ENCODE peak calls at places on chromosomes 7 and 10, in four cellular contexts. One of them, this sample, is unnamed.

GRCh38 chr7:128934361-128935352 is 3.1 kb upstream of the IRF5 start:
- DNase-seq in GM12878: peak; percentile 66
- DNase-seq in HepG2: no peak
- DNase-seq in HCT116: no peak
- DNase-seq in this sample: no peak

GRCh38 chr7:112132123-112132694 is 74.0 kb downstream of the DOCK4 start:
- DNase-seq in HepG2: peak; percentile 69
- DNase-seq in GM12878: no peak
- DNase-seq in HCT116: no peak
- DNase-seq in this sample: no peak

GRCh38 chr7:80552304-80552703 is 40.4 kb upstream of the GNAT3 start:
- DNase-seq in HepG2: no peak
- DNase-seq in HCT116: no peak
- DNase-seq in GM12878: no peak
- DNase-seq in this sample: no peak

GRCh38 chr7:153130052-153130451 is 370.5 kb downstream of the ACTR3B start:
- DNase-seq in HCT116: no peak
- DNase-seq in HepG2: no peak
- DNase-seq in GM12878: no peak
- DNase-seq in this sample: no peak

GRCh38 chr7:82056282-82056681 is 286.4 kb upstream of the HGF start:
- DNase-seq in GM12878: no peak
- DNase-seq in HCT116: no peak
- DNase-seq in HepG2: no peak
- DNase-seq in this sample: no peak

GRCh38 chr7:84535584-84536255 is 341.1 kb upstream of the SEMA3A start:
- DNase-seq in HCT116: no peak
- DNase-seq in GM12878: no peak
- DNase-seq in HepG2: no peak
- DNase-seq in this sample: no peak

GRCh38 chr7:55965805-55966421 is 1.5 kb downstream of the NIPSNAP2 start:
- DNase-seq in GM12878: no peak
- DNase-seq in HepG2: peak; percentile 54
- DNase-seq in HCT116: no peak
- DNase-seq in this sample: no peak

GRCh38 chr10:129888784-129889616 is 75.1 kb downstream of the EBF3 start:
- DNase-seq in GM12878: no peak
- DNase-seq in HCT116: no peak
- DNase-seq in HepG2: no peak
- DNase-seq in this sample: peak; percentile 42

GRCh38 chr10:29023678-29024077 is 265.2 kb upstream of the LYZL1 start:
- DNase-seq in GM12878: no peak
- DNase-seq in HCT116: no peak
- DNase-seq in HepG2: no peak
- DNase-seq in this sample: no peak

GRCh38 chr7:158827411-158828342 is 1.6 kb downstream of the ESYT2 start:
- DNase-seq in HepG2: no peak
- DNase-seq in HCT116: no peak
- DNase-seq in GM12878: no peak
- DNase-seq in this sample: peak; percentile 61

GRCh38 chr10:3776796-3777571 is 8.0 kb downstream of the KLF6 start:
- DNase-seq in HCT116: peak; percentile 59
- DNase-seq in HepG2: peak; percentile 58
- DNase-seq in GM12878: no peak
- DNase-seq in this sample: peak; percentile 25

GRCh38 chr7:108455833-108456677 is at the start of gene NRCAM:
- DNase-seq in HepG2: no peak
- DNase-seq in GM12878: no peak
- DNase-seq in HCT116: no peak
- DNase-seq in this sample: peak; percentile 71

GRCh38 chr10:92763634-92764155 is 73.9 kb downstream of the HHEX start:
- DNase-seq in GM12878: no peak
- DNase-seq in HepG2: no peak
- DNase-seq in HCT116: no peak
- DNase-seq in this sample: no peak

GRCh38 chr10:128125416-128125943 is 743 bp downstream of the MKI67 start:
- DNase-seq in GM12878: no peak
- DNase-seq in HepG2: no peak
- DNase-seq in HCT116: no peak
- DNase-seq in this sample: peak; percentile 21

GRCh38 chr7:137882261-137882668 is 35.5 kb upstream of the DGKI start:
- DNase-seq in GM12878: peak; percentile 43
- DNase-seq in HepG2: no peak
- DNase-seq in HCT116: peak; percentile 85
- DNase-seq in this sample: peak; percentile 89

GRCh38 chr7:51040777-51041176 is 258.1 kb upstream of the GRB10 start:
- DNase-seq in HCT116: no peak
- DNase-seq in GM12878: no peak
- DNase-seq in HepG2: no peak
- DNase-seq in this sample: no peak

GRCh38 chr7:77933394-77933793 is 134.8 kb downstream of the PHTF2 start:
- DNase-seq in GM12878: no peak
- DNase-seq in HepG2: no peak
- DNase-seq in HCT116: peak; percentile 22
- DNase-seq in this sample: peak; percentile 63

GRCh38 chr10:72229261-72230251 is 13.5 kb upstream of the ASCC1 start:
- DNase-seq in HepG2: no peak
- DNase-seq in GM12878: no peak
- DNase-seq in HCT116: no peak
- DNase-seq in this sample: no peak

GRCh38 chr7:40571796-40572195 is 437.0 kb downstream of the SUGCT start:
- DNase-seq in HepG2: no peak
- DNase-seq in HCT116: no peak
- DNase-seq in GM12878: no peak
- DNase-seq in this sample: no peak

GRCh38 chr7:156780724-156781455 is 112.1 kb downstream of the LMBR1 start:
- DNase-seq in GM12878: peak; percentile 86
- DNase-seq in HepG2: no peak
- DNase-seq in HCT116: no peak
- DNase-seq in this sample: peak; percentile 21

GRCh38 chr10:28678687-28679457 is 1.6 kb downstream of the BAMBI start:
- DNase-seq in GM12878: no peak
- DNase-seq in HepG2: peak; percentile 84
- DNase-seq in HCT116: no peak
- DNase-seq in this sample: peak; percentile 46

GRCh38 chr7:5692845-5693278 is 88.6 kb downstream of the RNF216 start:
- DNase-seq in GM12878: no peak
- DNase-seq in HepG2: no peak
- DNase-seq in HCT116: no peak
- DNase-seq in this sample: no peak

GRCh38 chr10:11875183-11875498 is 52.0 kb downstream of the PROSER2 start:
- DNase-seq in GM12878: no peak
- DNase-seq in HCT116: no peak
- DNase-seq in HepG2: no peak
- DNase-seq in this sample: no peak

DNA sequence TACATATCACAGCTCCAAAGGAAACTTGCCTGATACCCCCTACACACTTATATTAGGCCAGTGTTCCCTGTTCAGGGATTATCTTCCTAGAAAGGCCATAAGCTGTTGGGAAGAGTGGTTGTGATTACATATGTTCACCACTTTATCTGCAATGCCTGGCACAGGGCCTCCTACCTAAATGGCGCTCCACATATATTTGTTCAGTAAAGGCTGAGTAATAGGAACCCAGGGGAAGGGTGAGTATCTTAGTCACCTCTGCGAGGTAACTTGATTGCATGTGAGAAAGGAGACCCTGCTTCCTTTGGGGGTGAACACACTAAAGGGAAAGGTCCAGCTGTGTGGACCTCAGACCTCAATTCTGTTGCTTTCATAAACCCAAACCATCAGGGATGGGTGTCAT is 896.0 kb downstream of the LRMDA start:
- DNase-seq in HCT116: no peak
- DNase-seq in HepG2: no peak
- DNase-seq in GM12878: no peak
- DNase-seq in this sample: no peak
- TF ChIP-seq SP1 in HCT116: no peak
- TF ChIP-seq SP1 in HepG2: no peak
- TF ChIP-seq SP1 in GM12878: no peak
- TF ChIP-seq SP1 in this sample: no peak

DNA sequence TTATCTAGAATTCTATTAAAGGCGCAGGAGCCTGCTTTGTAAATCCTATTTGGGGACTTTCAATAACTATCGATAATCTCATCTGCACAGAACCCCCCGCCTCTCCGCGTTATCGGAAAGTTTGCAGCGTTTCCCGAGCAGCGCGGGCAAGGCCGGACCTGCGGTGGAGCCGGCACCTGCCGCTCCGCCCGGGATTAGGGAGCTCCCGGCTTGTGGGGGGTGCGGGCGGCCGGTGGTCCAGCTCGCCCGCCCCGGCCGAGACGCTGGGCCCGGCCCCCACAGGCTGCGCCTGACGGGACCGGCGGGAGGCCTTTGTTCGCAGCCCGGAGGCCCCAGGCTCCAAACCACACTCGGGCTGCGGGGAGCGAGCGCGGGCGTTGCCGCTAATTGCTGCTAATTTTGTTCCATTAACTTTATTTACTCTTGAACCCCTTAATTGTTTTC is 9.5 kb downstream of the UNCX start:
- DNase-seq in GM12878: no peak
- DNase-seq in HCT116: no peak
- DNase-seq in HepG2: no peak
- DNase-seq in this sample: no peak
- TF ChIP-seq EZH2 in GM12878: no peak
- TF ChIP-seq EZH2 in HCT116: no peak
- TF ChIP-seq EZH2 in HepG2: no peak
- TF ChIP-seq EZH2 in this sample: no peak

GRCh38 chr10:120580651-120581259 is 123.7 kb downstream of the PLPP4 start:
- DNase-seq in GM12878: no peak
- DNase-seq in HepG2: no peak
- DNase-seq in HCT116: no peak
- DNase-seq in this sample: no peak

GRCh38 chr10:120584786-120585185 is 127.8 kb downstream of the PLPP4 start:
- DNase-seq in HCT116: no peak
- DNase-seq in HepG2: no peak
- DNase-seq in GM12878: no peak
- DNase-seq in this sample: no peak

GRCh38 chr10:120583424-120584108 is 126.5 kb downstream of the PLPP4 start:
- DNase-seq in HCT116: no peak
- DNase-seq in GM12878: no peak
- DNase-seq in HepG2: no peak
- DNase-seq in this sample: no peak

GRCh38 chr10:120581496-120581895 is 124.5 kb downstream of the PLPP4 start:
- DNase-seq in HepG2: no peak
- DNase-seq in HCT116: peak; percentile 12
- DNase-seq in GM12878: no peak
- DNase-seq in this sample: no peak

GRCh38 chr10:120582753-120583152 is 125.7 kb downstream of the PLPP4 start:
- DNase-seq in HCT116: no peak
- DNase-seq in GM12878: no peak
- DNase-seq in HepG2: no peak
- DNase-seq in this sample: no peak
- TF ChIP-seq SP1 in HCT116: no peak
- TF ChIP-seq SP1 in GM12878: no peak
- TF ChIP-seq SP1 in HepG2: no peak
- TF ChIP-seq SP1 in this sample: no peak

GRCh38 chr10:99530108-99531025 is 2.4 kb upstream of the NKX2-3 start:
- DNase-seq in GM12878: no peak
- DNase-seq in HCT116: no peak
- DNase-seq in HepG2: no peak
- DNase-seq in this sample: no peak
- TF ChIP-seq EZH2 in GM12878: no peak
- TF ChIP-seq EZH2 in HCT116: no peak
- TF ChIP-seq EZH2 in HepG2: no peak
- TF ChIP-seq EZH2 in this sample: no peak

DNA sequence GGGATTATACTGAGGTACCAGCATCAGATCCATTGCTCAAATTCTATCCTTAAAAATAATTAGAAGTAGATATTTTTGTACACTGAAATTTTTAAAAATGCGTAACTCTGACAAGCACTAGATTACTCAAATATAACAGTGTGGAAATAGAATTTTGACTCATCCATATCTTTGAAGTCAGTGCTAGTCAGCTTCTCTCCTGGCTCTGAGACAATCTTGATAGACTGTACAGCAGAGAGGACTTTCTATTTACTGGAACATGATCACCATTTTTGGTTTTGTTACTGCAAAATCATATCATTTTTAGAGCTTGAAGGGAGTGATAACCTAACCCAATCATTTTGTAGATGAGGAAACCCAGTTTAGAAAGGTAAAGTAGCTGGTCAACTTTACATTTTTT is 195.0 kb downstream of the MTERF1 start:
- DNase-seq in HCT116: no peak
- DNase-seq in HepG2: no peak
- DNase-seq in GM12878: no peak
- DNase-seq in this sample: peak; percentile 19
- TF ChIP-seq SP1 in HCT116: no peak
- TF ChIP-seq SP1 in HepG2: no peak
- TF ChIP-seq SP1 in GM12878: no peak
- TF ChIP-seq SP1 in this sample: no peak

DNA sequence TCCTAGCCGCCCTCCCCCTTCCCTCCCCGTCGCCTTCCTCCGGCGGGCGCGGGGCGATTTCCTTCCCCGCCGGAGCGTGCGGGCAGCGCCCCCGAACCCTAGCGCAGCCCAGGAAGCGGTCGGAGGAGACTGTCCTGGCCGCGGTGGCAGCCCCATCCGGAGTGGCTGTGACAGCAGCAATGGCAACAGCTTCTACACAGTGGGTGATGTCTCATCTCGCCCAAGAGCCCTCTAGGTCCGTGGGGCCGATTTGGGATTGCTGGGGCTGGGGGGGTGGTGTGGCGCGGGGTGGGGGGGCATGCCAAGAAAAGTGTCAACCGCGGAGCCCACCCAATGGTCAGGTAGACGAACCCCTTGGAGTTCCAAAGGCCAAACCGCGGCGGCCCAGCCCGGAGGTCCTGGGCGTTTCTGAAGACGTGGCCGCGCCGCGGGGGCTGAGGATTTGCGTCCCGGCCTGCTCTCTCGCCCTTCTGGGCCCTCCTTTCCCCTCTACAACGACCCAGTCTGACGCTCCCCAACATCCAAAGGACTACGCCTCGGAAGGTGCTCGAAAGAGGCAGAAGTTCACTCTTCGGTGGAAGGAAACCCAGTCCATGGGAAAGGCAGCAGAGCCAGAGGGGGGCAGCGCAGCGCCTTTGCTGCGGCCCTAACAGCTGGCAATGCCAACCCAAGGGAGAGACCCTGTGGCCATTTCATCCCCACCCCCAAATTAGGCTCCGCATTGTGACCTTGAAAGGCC is 603 bp upstream of the TWIST1 start:
- DNase-seq in GM12878: no peak
- DNase-seq in HepG2: no peak
- DNase-seq in HCT116: no peak
- DNase-seq in this sample: no peak
- TF ChIP-seq EZH2 in GM12878: no peak
- TF ChIP-seq EZH2 in HepG2: no peak
- TF ChIP-seq EZH2 in HCT116: no peak
- TF ChIP-seq EZH2 in this sample: no peak